ENCODE peak calls at places on chromosomes 3 and 15, in eight cellular contexts. Y is NCI-H1092 treated with DMSO at 0.1 percent for 48 hours; J is stimulated activated CD4-positive, alpha-beta T cell treated with anti-CD3 and anti-CD28 coated beads, TNF-alpha, amount 100 ng/mL, for 1 hour; X is GDM1; I is body of pancreas; Z is DMS153; V is mesenchymal stem cell; B is T-helper 1 cell. H is an unnamed sample.

GRCh38 chr3:81931265-81931664 is 169.8 kb upstream of the GBE1 start:
- DNase-seq in Y (no peak), J (no peak), X (no peak), I (no peak), Z (no peak), V (no peak), B (no peak), H (no peak)

GRCh38 chr15:33074942-33075341 is 119.6 kb downstream of the FMN1 start:
- DNase-seq in Y (no peak), J (no peak), X (no peak), I (no peak), Z (no peak), V (no peak), B (no peak), H (no peak)

GRCh38 chr3:63986147-63986546 is 37.1 kb downstream of the PSMD6 start:
- DNase-seq in Y (no peak), J (no peak), X (no peak), I (no peak), Z (no peak), V (no peak), B (no peak), H (peak; percentile 19)

GRCh38 chr15:58065445-58066041 is at the start of gene ALDH1A2:
- DNase-seq in Y (no peak), J (no peak), X (no peak), I (peak; percentile 27), Z (no peak), V (no peak), B (no peak), H (peak; percentile 35)

GRCh38 chr3:60610441-60611112 is 640.7 kb downstream of the FHIT start:
- DNase-seq in Y (no peak), J (no peak), X (no peak), I (peak; percentile 28), Z (no peak), V (peak; percentile 65), B (no peak), H (peak; percentile 69)

GRCh38 chr3:138625707-138626365 is 17.3 kb downstream of the FAIM start:
- DNase-seq in Y (no peak), J (no peak), X (no peak), I (no peak), Z (no peak), V (no peak), B (no peak), H (no peak)

GRCh38 chr3:12973827-12974226 is 99.4 kb downstream of the IQSEC1 start:
- DNase-seq in Y (no peak), J (no peak), X (no peak), I (no peak), Z (no peak), V (no peak), B (no peak), H (no peak)

GRCh38 chr3:41881233-41881821 is 80.6 kb downstream of the ULK4 start:
- DNase-seq in Y (peak; percentile 23), J (no peak), X (no peak), I (no peak), Z (no peak), V (peak; percentile 47), B (no peak), H (peak; percentile 47)

GRCh38 chr3:18335202-18335601 is 89.9 kb downstream of the SATB1 start:
- DNase-seq in Y (no peak), J (no peak), X (peak; percentile 38), I (no peak), Z (no peak), V (peak; percentile 5), B (no peak), H (no peak)

GRCh38 chr15:94205366-94205765 is 26.0 kb upstream of the MCTP2 start:
- DNase-seq in Y (no peak), J (no peak), X (no peak), I (no peak), Z (no peak), V (peak; percentile 99), B (no peak), H (no peak)

GRCh38 chr3:59573911-59574310 is 524.1 kb upstream of the CFAP20DC start:
- DNase-seq in Y (peak; percentile 21), J (no peak), X (no peak), I (no peak), Z (no peak), V (peak; percentile 72), B (no peak), H (no peak)

GRCh38 chr15:83853232-83853631 is 199.3 kb downstream of the ADAMTSL3 start:
- DNase-seq in Y (no peak), J (no peak), X (no peak), I (no peak), Z (no peak), V (no peak), B (no peak), H (no peak)

GRCh38 chr15:58545307-58546065 is 113.7 kb downstream of the LIPC start:
- DNase-seq in Y (no peak), J (no peak), X (no peak), I (no peak), Z (no peak), V (no peak), B (no peak), H (no peak)

GRCh38 chr3:59704292-59704691 is 654.5 kb upstream of the CFAP20DC start:
- DNase-seq in Y (no peak), J (no peak), X (no peak), I (no peak), Z (no peak), V (no peak), B (no peak), H (no peak)

GRCh38 chr3:71714595-71714994 is 10.6 kb downstream of the EIF4E3 start:
- DNase-seq in Y (no peak), J (no peak), X (no peak), I (no peak), Z (no peak), V (no peak), B (no peak), H (no peak)

GRCh38 chr15:52183562-52184173 is 7.5 kb downstream of the GNB5 start:
- DNase-seq in Y (no peak), J (no peak), X (no peak), I (peak; percentile 46), Z (no peak), V (peak; percentile 52), B (no peak), H (peak; percentile 60)

GRCh38 chr15:58348095-58348812 is 83.5 kb upstream of the LIPC start:
- DNase-seq in Y (peak; percentile 50), J (no peak), X (no peak), I (no peak), Z (peak; percentile 46), V (no peak), B (no peak), H (no peak)

GRCh38 chr15:26662226-26662750 is 110.6 kb downstream of the GABRB3 start:
- DNase-seq in Y (no peak), J (no peak), X (no peak), I (no peak), Z (no peak), V (no peak), B (no peak), H (no peak)

GRCh38 chr3:186993940-186994670 is 63.8 kb downstream of the ST6GAL1 start:
- DNase-seq in Y (no peak), J (no peak), X (no peak), I (no peak), Z (no peak), V (no peak), B (no peak), H (no peak)

GRCh38 chr15:96767703-96768434 is 437.4 kb downstream of the NR2F2 start:
- DNase-seq in Y (no peak), J (no peak), X (no peak), I (no peak), Z (no peak), V (no peak), B (no peak), H (no peak)

GRCh38 chr3:6438031-6438430 is 422.9 kb upstream of the GRM7 start:
- DNase-seq in Y (no peak), J (no peak), X (no peak), I (no peak), Z (no peak), V (no peak), B (no peak), H (no peak)

GRCh38 chr15:50876260-50876988 is 32.1 kb upstream of the AP4E1 start:
- DNase-seq in Y (no peak), J (no peak), X (no peak), I (no peak), Z (no peak), V (no peak), B (no peak), H (no peak)

GRCh38 chr3:134312072-134312872 is 61.6 kb upstream of the RYK start:
- DNase-seq in Y (no peak), J (no peak), X (no peak), I (peak; percentile 86), Z (no peak), V (no peak), B (no peak), H (no peak)